ENCODE peak calls at places on chromosomes 11 and 22, in ten cellular contexts. H, U, J, A, I, E, N, B, Y and L are unnamed samples.

GRCh38 chr11:102680945-102681344 is 24.6 kb downstream of the MMP27 start:
- DNase-seq in H (no peak), U (no peak), J (no peak), A (no peak), I (peak; percentile 44), E (no peak), N (no peak), B (no peak), Y (no peak), L (no peak)

GRCh38 chr22:32355760-32356159 is 1.9 kb upstream of the RFPL3 start:
- DNase-seq in H (no peak), U (no peak), J (no peak), A (no peak), I (no peak), E (no peak), N (no peak), B (no peak), Y (no peak), L (no peak)

GRCh38 chr22:23250424-23251363 is 70.4 kb downstream of the BCR start:
- DNase-seq in H (no peak), U (no peak), J (no peak), A (no peak), I (no peak), E (no peak), N (no peak), B (no peak), Y (no peak), L (no peak)

GRCh38 chr11:9664276-9665171 is 647 bp downstream of the SWAP70 start:
- DNase-seq in H (no peak), U (peak; percentile 9), J (no peak), A (peak; percentile 55), I (no peak), E (peak; percentile 1), N (no peak), B (peak; percentile 90), Y (no peak), L (peak; percentile 61)

GRCh38 chr11:94880216-94880615 is 93.1 kb downstream of the CWC15 start:
- DNase-seq in H (no peak), U (no peak), J (no peak), A (no peak), I (no peak), E (no peak), N (no peak), B (no peak), Y (no peak), L (no peak)

GRCh38 chr22:45731798-45732495 is 60.3 kb downstream of the ATXN10 start:
- DNase-seq in H (no peak), U (no peak), J (no peak), A (no peak), I (no peak), E (no peak), N (no peak), B (peak; percentile 55), Y (no peak), L (no peak)

GRCh38 chr11:33475999-33476398 is 218.8 kb downstream of the HIPK3 start:
- DNase-seq in H (no peak), U (no peak), J (no peak), A (no peak), I (no peak), E (no peak), N (no peak), B (no peak), Y (no peak), L (no peak)

GRCh38 chr11:118610773-118611432 is 3.5 kb downstream of the PHLDB1 start:
- DNase-seq in H (peak; percentile 74), U (peak; percentile 93), J (peak; percentile 73), A (peak; percentile 91), I (no peak), E (peak; percentile 81), N (peak; percentile 84), B (peak; percentile 78), Y (peak; percentile 73), L (peak; percentile 88)

GRCh38 chr11:68212421-68213134 is 518 bp downstream of the KMT5B start:
- DNase-seq in H (no peak), U (peak; percentile 72), J (peak; percentile 61), A (peak; percentile 82), I (no peak), E (peak; percentile 30), N (peak; percentile 50), B (peak; percentile 84), Y (no peak), L (peak; percentile 78)